ENCODE peak calls at places on chromosomes 3 and 15, in five cellular contexts. Q is neural progenitor cell, W is pancreas, P is GM12864, Z is fibroblast of lung. U is an unnamed sample.

GRCh38 chr3:38829404-38829803 is 13.4 kb upstream of the SCN10A start:
- DNase-seq in Q (no peak), W (peak), P (no peak), Z (peak), U (peak)

GRCh38 chr15:98330692-98331435 is 317.5 kb upstream of the IGF1R start:
- DNase-seq in Q (no peak), W (no peak), P (no peak), Z (no peak), U (no peak)

GRCh38 chr3:59611649-59612431 is 562.0 kb upstream of the CFAP20DC start:
- DNase-seq in Q (no peak), W (no peak), P (no peak), Z (no peak), U (no peak)

GRCh38 chr3:133472242-133472641 is 72.4 kb downstream of the BFSP2 start:
- DNase-seq in Q (peak), W (peak), P (no peak), Z (peak), U (no peak)

GRCh38 chr3:49132437-49133225 is at the start of gene LAMB2:
- DNase-seq in Q (peak), W (peak), P (no peak), Z (peak), U (peak)

GRCh38 chr3:60609446-60609845 is 641.8 kb downstream of the FHIT start:
- DNase-seq in Q (no peak), W (no peak), P (no peak), Z (no peak), U (no peak)

GRCh38 chr3:193831495-193832455 is 238.8 kb downstream of the OPA1 start:
- DNase-seq in Q (no peak), W (no peak), P (peak), Z (no peak), U (no peak)

GRCh38 chr3:72310028-72310987 is 525.4 kb upstream of the PROK2 start:
- DNase-seq in Q (no peak), W (no peak), P (peak), Z (peak), U (peak)

GRCh38 chr3:185766645-185767323 is 58.1 kb downstream of the IGF2BP2 start:
- DNase-seq in Q (no peak), W (no peak), P (no peak), Z (no peak), U (no peak)

GRCh38 chr3:165523801-165524200 is 313.4 kb downstream of the BCHE start:
- DNase-seq in Q (no peak), W (no peak), P (no peak), Z (peak), U (peak)

GRCh38 chr15:77642019-77642418 is 9.3 kb upstream of the LINGO1 start:
- DNase-seq in Q (no peak), W (no peak), P (no peak), Z (no peak), U (no peak)

GRCh38 chr3:100277255-100277800 is 16.5 kb downstream of the TBC1D23 start:
- DNase-seq in Q (no peak), W (no peak), P (no peak), Z (no peak), U (no peak)

GRCh38 chr3:73558399-73559075 is 66.2 kb downstream of the PDZRN3 start:
- DNase-seq in Q (no peak), W (no peak), P (no peak), Z (peak), U (peak)

GRCh38 chr3:105904683-105905320 is 36.0 kb upstream of the CBLB start:
- DNase-seq in Q (no peak), W (no peak), P (no peak), Z (peak), U (peak)

GRCh38 chr15:87167055-87167454 is 1087.4 kb downstream of the AGBL1 start:
- DNase-seq in Q (no peak), W (no peak), P (no peak), Z (no peak), U (no peak)

GRCh38 chr3:50352762-50353161 is 2.1 kb downstream of the CYB561D2 start:
- DNase-seq in Q (no peak), W (no peak), P (no peak), Z (no peak), U (no peak)

GRCh38 chr3:149781216-149781615 is 11.1 kb downstream of the ANKUB1 start:
- DNase-seq in Q (no peak), W (no peak), P (no peak), Z (no peak), U (no peak)
- H3K4me3 ChIP-seq in Q (no peak), W (no peak), P (no peak), Z (no peak), U (no peak)

GRCh38 chr3:169060037-169060436 is 603.5 kb downstream of the MECOM start:
- DNase-seq in Q (no peak), W (no peak), P (no peak), Z (peak), U (peak)
- TF ChIP-seq CTCF in Q (no peak), W (no peak), P (no peak), Z (no peak), U (peak)

DNA sequence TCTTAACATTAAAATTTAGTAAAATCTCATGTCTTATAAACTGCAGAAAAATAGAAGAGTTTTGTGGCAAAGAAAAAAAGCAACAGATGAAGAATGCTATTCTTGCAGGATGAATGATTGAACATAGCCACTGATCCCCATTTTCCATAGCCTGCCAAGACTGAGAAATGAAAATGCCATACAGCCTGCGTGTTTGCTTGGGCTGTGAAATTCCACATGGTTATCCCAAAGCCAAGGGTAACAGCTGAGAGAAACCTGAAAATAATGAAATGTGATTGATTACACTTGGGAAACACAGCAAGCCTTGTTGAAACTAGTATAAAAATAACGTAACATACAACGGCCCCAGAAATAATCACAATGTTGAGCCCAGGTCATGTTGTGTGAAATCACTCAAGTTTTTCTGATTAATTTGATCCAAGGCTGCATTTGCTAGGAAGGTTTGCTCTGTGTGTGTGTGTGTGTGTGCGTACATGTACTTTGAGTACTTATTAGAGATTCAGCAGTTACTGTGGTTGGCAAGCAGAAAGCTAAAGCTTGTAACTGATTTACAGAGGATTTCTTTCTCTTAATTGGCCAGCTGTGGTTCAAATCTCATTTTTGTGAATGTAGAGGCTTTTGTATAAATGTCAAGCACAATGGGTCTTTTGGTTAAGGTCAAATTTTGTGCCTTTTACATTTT is 269.0 kb downstream of the OXSM start:
- DNase-seq in Q (no peak), W (no peak), P (no peak), Z (no peak), U (no peak)
- H3K4me3 ChIP-seq in Q (no peak), W (no peak), P (no peak), Z (no peak), U (no peak)

GRCh38 chr3:136196401-136197158 is 445 bp upstream of the MSL2 start:
- DNase-seq in Q (peak), W (peak), P (peak), Z (peak), U (peak)
- TF ChIP-seq CTCF in Q (no peak), W (no peak), P (no peak), Z (no peak), U (no peak)

GRCh38 chr15:31453558-31454318 is 127.1 kb downstream of the KLF13 start:
- DNase-seq in Q (no peak), W (no peak), P (no peak), Z (no peak), U (no peak)
- H3K4me3 ChIP-seq in Q (no peak), W (no peak), P (no peak), Z (no peak), U (no peak)

GRCh38 chr3:78258798-78259197 is 1218.9 kb downstream of the ROBO2 start:
- DNase-seq in Q (no peak), W (no peak), P (no peak), Z (peak), U (peak)

GRCh38 chr3:78257956-78258530 is 1218.1 kb downstream of the ROBO2 start:
- DNase-seq in Q (peak), W (no peak), P (no peak), Z (no peak), U (no peak)

GRCh38 chr3:78253860-78254259 is 1214.0 kb downstream of the ROBO2 start:
- DNase-seq in Q (no peak), W (no peak), P (no peak), Z (no peak), U (no peak)

GRCh38 chr3:78256123-78256522 is 1216.2 kb downstream of the ROBO2 start:
- DNase-seq in Q (no peak), W (no peak), P (no peak), Z (no peak), U (no peak)

DNA sequence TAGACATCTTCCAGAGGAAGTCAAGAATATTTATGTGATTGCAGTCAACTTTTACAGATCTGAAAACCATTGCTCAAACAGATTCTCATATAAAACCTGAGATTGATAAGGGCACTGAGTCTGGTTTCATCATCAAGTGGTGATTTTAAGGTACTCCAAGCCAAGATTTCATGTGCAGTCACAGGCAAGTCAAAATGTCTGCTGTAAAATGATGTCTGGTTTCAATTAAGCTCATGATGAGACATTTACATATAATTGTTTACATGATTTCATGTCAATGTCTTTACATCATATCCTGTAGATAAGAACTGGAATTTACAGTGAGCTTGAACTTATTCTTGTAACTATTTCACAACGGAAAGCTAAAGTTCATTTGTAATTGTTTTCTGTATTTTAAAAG is 1215.5 kb downstream of the ROBO2 start:
- DNase-seq in Q (no peak), W (no peak), P (no peak), Z (peak), U (peak)
- TF ChIP-seq CTCF in Q (no peak), W (no peak), P (no peak), Z (no peak), U (no peak)

DNA sequence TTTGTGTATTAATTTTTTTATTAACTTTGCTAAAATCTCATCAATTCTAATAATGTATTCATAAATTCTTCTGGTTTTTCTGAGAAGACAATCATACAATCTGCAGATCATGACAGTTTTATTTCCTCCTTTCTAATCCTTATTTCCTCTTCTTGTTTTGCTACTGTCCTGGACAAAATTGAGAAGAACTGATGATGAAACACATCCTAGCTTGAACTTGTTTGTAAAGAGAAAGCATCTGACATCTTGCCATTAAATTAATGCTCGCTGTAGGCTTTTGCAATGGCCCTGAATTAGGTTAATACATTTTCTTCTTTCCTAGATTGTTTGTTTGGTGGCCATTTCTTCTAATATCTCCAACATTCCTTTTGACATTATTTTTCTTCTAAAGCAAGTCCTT is 110.9 kb upstream of the TPM1 start:
- DNase-seq in Q (no peak), W (no peak), P (no peak), Z (no peak), U (no peak)
- H3K4me3 ChIP-seq in Q (no peak), W (no peak), P (no peak), Z (no peak), U (no peak)

DNA sequence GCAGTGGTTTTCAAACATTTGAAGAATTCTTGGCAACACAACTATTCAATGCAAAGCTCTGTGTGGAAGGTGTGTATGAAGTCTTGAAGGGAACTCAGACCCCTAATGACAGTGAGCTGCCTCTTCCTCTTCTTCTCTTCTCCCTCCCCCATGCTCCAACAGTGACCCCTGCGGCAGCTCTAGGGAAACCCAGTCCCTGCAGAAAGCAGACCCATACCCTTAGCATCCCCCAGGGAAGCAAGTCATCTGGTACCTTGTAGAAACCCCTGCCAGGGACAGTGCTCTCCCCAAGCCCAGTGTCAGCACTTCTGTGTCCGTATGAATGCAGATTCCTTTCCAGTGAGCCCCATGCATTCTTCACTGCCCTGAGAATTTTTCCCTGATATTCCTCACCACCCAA is 442.3 kb downstream of the EPHB1 start:
- DNase-seq in Q (peak), W (no peak), P (no peak), Z (no peak), U (no peak)
- TF ChIP-seq CTCF in Q (peak), W (no peak), P (no peak), Z (no peak), U (no peak)

GRCh38 chr15:99983171-99983891 is 250.1 kb upstream of the LYSMD4 start:
- DNase-seq in Q (peak), W (no peak), P (no peak), Z (no peak), U (peak)
- H3K4me3 ChIP-seq in Q (no peak), W (no peak), P (no peak), Z (no peak), U (no peak)